ENCODE peak calls at places on chromosome 6, in six cellular contexts. One of them, this sample, is unnamed.

GRCh38 chr6:70194421-70194820 is 108.5 kb downstream of the COL9A1 start:
- DNase-seq in AG09319: no peak
- DNase-seq in astrocyte of the spinal cord: no peak
- DNase-seq in AML-193: no peak
- DNase-seq in HS-5: no peak
- DNase-seq in fibroblast of the conjunctiva: no peak
- DNase-seq in this sample: no peak

GRCh38 chr6:163415176-163415619 is 680 bp downstream of the QKI start:
- DNase-seq in AG09319: no peak
- DNase-seq in astrocyte of the spinal cord: no peak
- DNase-seq in AML-193: no peak
- DNase-seq in HS-5: no peak
- DNase-seq in fibroblast of the conjunctiva: no peak
- DNase-seq in this sample: no peak

GRCh38 chr6:85561750-85562357 is 31.8 kb downstream of the SNX14 start:
- DNase-seq in AG09319: no peak
- DNase-seq in astrocyte of the spinal cord: no peak
- DNase-seq in AML-193: no peak
- DNase-seq in HS-5: no peak
- DNase-seq in fibroblast of the conjunctiva: no peak
- DNase-seq in this sample: peak; percentile 14

GRCh38 chr6:163483107-163483506 is 68.6 kb downstream of the QKI start:
- DNase-seq in AG09319: no peak
- DNase-seq in astrocyte of the spinal cord: no peak
- DNase-seq in AML-193: no peak
- DNase-seq in HS-5: no peak
- DNase-seq in fibroblast of the conjunctiva: no peak
- DNase-seq in this sample: no peak

GRCh38 chr6:31578058-31578457 is 2.7 kb downstream of the TNF start:
- DNase-seq in AG09319: no peak
- DNase-seq in astrocyte of the spinal cord: no peak
- DNase-seq in AML-193: no peak
- DNase-seq in HS-5: no peak
- DNase-seq in fibroblast of the conjunctiva: no peak
- DNase-seq in this sample: no peak

GRCh38 chr6:41784581-41785171 is 2.8 kb upstream of the TOMM6 start:
- DNase-seq in AG09319: no peak
- DNase-seq in astrocyte of the spinal cord: no peak
- DNase-seq in AML-193: no peak
- DNase-seq in HS-5: no peak
- DNase-seq in fibroblast of the conjunctiva: no peak
- DNase-seq in this sample: no peak

GRCh38 chr6:158516098-158516497 is 43.8 kb upstream of the TMEM181 start:
- DNase-seq in AG09319: no peak
- DNase-seq in astrocyte of the spinal cord: no peak
- DNase-seq in AML-193: no peak
- DNase-seq in HS-5: no peak
- DNase-seq in fibroblast of the conjunctiva: no peak
- DNase-seq in this sample: no peak

GRCh38 chr6:106087548-106088325 is 1.6 kb downstream of the PRDM1 start:
- DNase-seq in AG09319: no peak
- DNase-seq in astrocyte of the spinal cord: peak; percentile 84
- DNase-seq in AML-193: peak; percentile 39
- DNase-seq in HS-5: peak; percentile 53
- DNase-seq in fibroblast of the conjunctiva: peak; percentile 53
- DNase-seq in this sample: peak; percentile 80

GRCh38 chr6:101537917-101538316 is 144.4 kb downstream of the GRIK2 start:
- DNase-seq in AG09319: no peak
- DNase-seq in astrocyte of the spinal cord: no peak
- DNase-seq in AML-193: no peak
- DNase-seq in HS-5: no peak
- DNase-seq in fibroblast of the conjunctiva: peak; percentile 8
- DNase-seq in this sample: no peak

GRCh38 chr6:26553739-26554668 is 15.8 kb downstream of the HMGN4 start:
- DNase-seq in AG09319: peak; percentile 79
- DNase-seq in astrocyte of the spinal cord: peak; percentile 96
- DNase-seq in AML-193: peak; percentile 92
- DNase-seq in HS-5: peak; percentile 83
- DNase-seq in fibroblast of the conjunctiva: peak; percentile 95
- DNase-seq in this sample: peak; percentile 92

GRCh38 chr6:41187924-41188886 is 12.7 kb downstream of the TREML2 start:
- DNase-seq in AG09319: no peak
- DNase-seq in astrocyte of the spinal cord: no peak
- DNase-seq in AML-193: no peak
- DNase-seq in HS-5: no peak
- DNase-seq in fibroblast of the conjunctiva: no peak
- DNase-seq in this sample: no peak

GRCh38 chr6:150491131-150491795 is 108.4 kb upstream of the PLEKHG1 start:
- DNase-seq in AG09319: no peak
- DNase-seq in astrocyte of the spinal cord: peak; percentile 75
- DNase-seq in AML-193: no peak
- DNase-seq in HS-5: peak; percentile 63
- DNase-seq in fibroblast of the conjunctiva: no peak
- DNase-seq in this sample: no peak

GRCh38 chr6:74871757-74872156 is 334.1 kb downstream of the COL12A1 start:
- DNase-seq in AG09319: peak; percentile 80
- DNase-seq in astrocyte of the spinal cord: peak; percentile 86
- DNase-seq in AML-193: no peak
- DNase-seq in HS-5: peak; percentile 31
- DNase-seq in fibroblast of the conjunctiva: no peak
- DNase-seq in this sample: no peak

GRCh38 chr6:29926081-29926794 is 16.1 kb upstream of the HLA-A start:
- DNase-seq in AG09319: no peak
- DNase-seq in astrocyte of the spinal cord: peak; percentile 26
- DNase-seq in AML-193: peak; percentile 28
- DNase-seq in HS-5: no peak
- DNase-seq in fibroblast of the conjunctiva: no peak
- DNase-seq in this sample: peak; percentile 37

GRCh38 chr6:167804281-167805013 is 22.3 kb upstream of the AFDN start:
- DNase-seq in AG09319: no peak
- DNase-seq in astrocyte of the spinal cord: no peak
- DNase-seq in AML-193: no peak
- DNase-seq in HS-5: no peak
- DNase-seq in fibroblast of the conjunctiva: no peak
- DNase-seq in this sample: no peak

GRCh38 chr6:106620931-106621672 is 8.2 kb downstream of the RTN4IP1 start:
- DNase-seq in AG09319: no peak
- DNase-seq in astrocyte of the spinal cord: peak; percentile 93
- DNase-seq in AML-193: no peak
- DNase-seq in HS-5: no peak
- DNase-seq in fibroblast of the conjunctiva: peak; percentile 36
- DNase-seq in this sample: no peak

GRCh38 chr6:20212392-20213111 is at the start of gene MBOAT1:
- DNase-seq in AG09319: peak; percentile 83
- DNase-seq in astrocyte of the spinal cord: peak; percentile 94
- DNase-seq in AML-193: peak; percentile 93
- DNase-seq in HS-5: peak; percentile 60
- DNase-seq in fibroblast of the conjunctiva: peak; percentile 83
- DNase-seq in this sample: peak; percentile 92

GRCh38 chr6:14817068-14817467 is 428.8 kb upstream of the JARID2 start:
- DNase-seq in AG09319: no peak
- DNase-seq in astrocyte of the spinal cord: no peak
- DNase-seq in AML-193: no peak
- DNase-seq in HS-5: no peak
- DNase-seq in fibroblast of the conjunctiva: no peak
- DNase-seq in this sample: no peak

GRCh38 chr6:69914015-69914485 is 47.7 kb downstream of the COL19A1 start:
- DNase-seq in AG09319: no peak
- DNase-seq in astrocyte of the spinal cord: no peak
- DNase-seq in AML-193: no peak
- DNase-seq in HS-5: no peak
- DNase-seq in fibroblast of the conjunctiva: no peak
- DNase-seq in this sample: no peak